ENCODE peak calls at places on chromosomes 6 and 20, in ten cellular contexts. O is A172, Q is HT1080, L is HEK293T, W is lung microvascular endothelial cell, G is AG04449, R is midbrain, C is cardiac muscle cell, H is RPMI8226, N is nephron progenitor cell. F is an unnamed sample.

GRCh38 chr6:112717401-112717800 is 370.3 kb downstream of the RFPL4B start:
- DNase-seq in Q (no peak), N (no peak), L (no peak), G (no peak), C (no peak), W (no peak), R (no peak), O (no peak), H (no peak), F (no peak)

GRCh38 chr20:21433329-21433890 is 36.1 kb upstream of the NKX2-4 start:
- DNase-seq in C (no peak), O (peak), N (no peak), G (peak), W (no peak), L (no peak), R (no peak), H (no peak), Q (peak), F (peak)

GRCh38 chr6:32624565-32624964 is 12.6 kb upstream of the HLA-DQA1 start:
- DNase-seq in H (no peak), Q (no peak), O (no peak), C (no peak), N (no peak), L (no peak), G (no peak), W (no peak), R (no peak), F (no peak)

GRCh38 chr6:166996406-166996805 is 2.8 kb upstream of the CEP43 start:
- DNase-seq in W (no peak), Q (no peak), C (no peak), H (no peak), G (no peak), O (no peak), R (no peak), N (no peak), L (no peak), F (no peak)

GRCh38 chr6:106477790-106478189 is 117.3 kb downstream of the CRYBG1 start:
- DNase-seq in O (no peak), H (peak), N (no peak), L (no peak), R (no peak), C (no peak), W (no peak), Q (no peak), G (no peak), F (no peak)

GRCh38 chr20:4060054-4060795 is 44.9 kb upstream of the RNF24 start:
- DNase-seq in O (no peak), W (no peak), H (no peak), R (no peak), C (no peak), N (no peak), L (no peak), Q (no peak), G (no peak), F (no peak)

GRCh38 chr6:31945507-31946369 is at the start of gene CFB:
- DNase-seq in Q (peak), W (peak), N (no peak), R (no peak), O (peak), L (no peak), C (no peak), G (no peak), H (peak), F (peak)

GRCh38 chr6:38715016-38715809 is at the start of gene DNAH8:
- DNase-seq in Q (no peak), N (peak), C (peak), O (no peak), L (no peak), R (no peak), G (no peak), H (no peak), W (peak), F (no peak)

GRCh38 chr6:165632194-165632593 is 30.8 kb downstream of the PDE10A start:
- DNase-seq in N (no peak), G (no peak), W (no peak), C (no peak), L (no peak), O (no peak), R (no peak), Q (peak), H (no peak), F (no peak)

GRCh38 chr20:31713312-31714049 is 9.2 kb downstream of the BCL2L1 start:
- DNase-seq in C (no peak), H (peak), Q (peak), L (no peak), G (peak), W (peak), N (no peak), R (no peak), O (peak), F (peak)

GRCh38 chr20:50120935-50121693 is 8.2 kb upstream of the UBE2V1 start:
- DNase-seq in O (peak), C (peak), G (no peak), R (peak), W (peak), L (peak), Q (peak), N (peak), H (peak), F (peak)

GRCh38 chr6:90508753-90509152 is 78.1 kb downstream of the MAP3K7 start:
- DNase-seq in O (no peak), Q (no peak), L (no peak), N (no peak), R (no peak), H (no peak), G (no peak), W (no peak), C (no peak), F (no peak)

GRCh38 chr6:8940356-8940755 is 505.0 kb upstream of the SLC35B3 start:
- DNase-seq in L (no peak), C (no peak), H (no peak), R (no peak), W (no peak), Q (peak), O (no peak), N (no peak), G (no peak), F (no peak)

GRCh38 chr6:32109114-32109764 is at the start of gene TNXB:
- DNase-seq in G (no peak), Q (no peak), L (no peak), R (no peak), W (no peak), N (no peak), O (no peak), C (no peak), H (peak), F (no peak)

GRCh38 chr6:150915868-150916267 is 50.4 kb downstream of the MTHFD1L start:
- DNase-seq in C (no peak), G (no peak), O (no peak), W (no peak), R (no peak), Q (no peak), N (no peak), L (no peak), H (no peak), F (no peak)

GRCh38 chr20:63036266-63036665 is 29.5 kb upstream of the BHLHE23 start:
- DNase-seq in O (no peak), G (no peak), Q (no peak), H (no peak), W (no peak), L (no peak), N (no peak), R (no peak), C (no peak), F (no peak)

GRCh38 chr6:7108196-7108963 is 619 bp downstream of the RREB1 start:
- DNase-seq in H (peak), N (peak), R (peak), W (peak), O (peak), G (no peak), L (peak), C (peak), Q (peak), F (no peak)

GRCh38 chr6:157928428-157928827 is 53.2 kb upstream of the SYNJ2 start:
- DNase-seq in L (no peak), C (peak), G (no peak), W (no peak), N (no peak), Q (no peak), H (no peak), R (no peak), O (no peak), F (no peak)

GRCh38 chr6:151436814-151437213 is 15.1 kb downstream of the RMND1 start:
- DNase-seq in G (no peak), C (no peak), N (no peak), R (no peak), Q (no peak), W (peak), O (no peak), L (no peak), H (no peak), F (no peak)

GRCh38 chr6:29705389-29706231 is 17.6 kb upstream of the HLA-F start:
- DNase-seq in H (peak), L (peak), R (peak), N (peak), O (peak), W (peak), Q (peak), C (peak), G (peak), F (peak)

GRCh38 chr6:153150400-153150766 is 19.3 kb upstream of the RGS17 start:
- DNase-seq in Q (no peak), O (no peak), R (no peak), C (no peak), G (no peak), H (no peak), N (no peak), W (no peak), L (no peak), F (no peak)

GRCh38 chr20:6756961-6757595 is 10.4 kb upstream of the BMP2 start:
- DNase-seq in G (no peak), W (peak), L (no peak), O (no peak), H (no peak), N (no peak), R (no peak), C (no peak), Q (no peak), F (no peak)